ENCODE peak calls at places on chromosomes 3 and 15, in six cellular contexts. P, L, V, R, G and Z are unnamed samples.

GRCh38 chr15:78131295-78132021 is at the start of gene CIB2:
- DNase-seq in V (peak), L (peak), G (peak), P (peak), R (peak), Z (peak)

GRCh38 chr3:50815844-50816243 is 141.1 kb downstream of the DOCK3 start:
- DNase-seq in V (no peak), L (peak), G (no peak), R (no peak), P (no peak), Z (no peak)

GRCh38 chr3:141104151-141104741 is 53.1 kb downstream of the SPSB4 start:
- DNase-seq in R (no peak), G (no peak), V (no peak), L (no peak), P (no peak), Z (peak)

GRCh38 chr15:57227899-57228298 is 148.4 kb upstream of the CGNL1 start:
- DNase-seq in P (no peak), V (no peak), L (no peak), R (no peak), G (no peak), Z (peak)

GRCh38 chr3:179853176-179853575 is 183.6 kb downstream of the PEX5L start:
- DNase-seq in R (no peak), P (no peak), L (no peak), G (no peak), V (no peak), Z (no peak)

GRCh38 chr3:154851644-154852043 is 228.5 kb upstream of the MME start:
- DNase-seq in P (no peak), L (no peak), V (no peak), R (no peak), G (no peak), Z (no peak)

GRCh38 chr3:134460965-134461364 is 24.8 kb downstream of the ANAPC13 start:
- DNase-seq in R (no peak), L (peak), G (no peak), P (no peak), V (no peak), Z (no peak)

GRCh38 chr3:184601576-184602405 is 40.2 kb downstream of the EPHB3 start:
- DNase-seq in R (no peak), G (no peak), V (no peak), L (no peak), P (no peak), Z (peak)

GRCh38 chr3:2652416-2652815 is 457.8 kb downstream of the IL5RA start:
- DNase-seq in V (no peak), P (no peak), R (no peak), L (no peak), G (no peak), Z (no peak)

GRCh38 chr15:67501836-67502461 is 19.0 kb upstream of the C15orf61 start:
- DNase-seq in L (no peak), P (no peak), R (no peak), V (no peak), G (no peak), Z (peak)

GRCh38 chr3:37864904-37865303 is 3.2 kb downstream of the CTDSPL start:
- DNase-seq in G (no peak), V (no peak), P (no peak), L (no peak), R (no peak), Z (peak)

GRCh38 chr3:151290673-151291072 is 12.3 kb upstream of the P2RY14 start:
- DNase-seq in G (no peak), R (no peak), P (no peak), V (no peak), L (peak), Z (peak)

GRCh38 chr15:35810007-35810406 is 264.0 kb upstream of the DPH6 start:
- DNase-seq in L (no peak), R (no peak), G (no peak), P (no peak), V (no peak), Z (no peak)

GRCh38 chr3:128794067-128794768 is 68.2 kb downstream of the RAB7A start:
- DNase-seq in V (no peak), L (peak), G (no peak), R (no peak), P (no peak), Z (peak)

GRCh38 chr3:126715432-126715831 is 11.4 kb downstream of the CHCHD6 start:
- DNase-seq in R (no peak), V (no peak), P (no peak), L (no peak), G (no peak), Z (no peak)

GRCh38 chr15:58065445-58066041 is at the start of gene ALDH1A2:
- DNase-seq in G (no peak), R (peak), L (no peak), P (no peak), V (no peak), Z (peak)

GRCh38 chr3:32758375-32758753 is 59.4 kb upstream of the TRIM71 start:
- DNase-seq in V (no peak), R (no peak), G (no peak), P (no peak), L (no peak), Z (no peak)

GRCh38 chr15:27250223-27250622 is 279.2 kb downstream of the GABRG3 start:
- DNase-seq in L (no peak), R (no peak), G (no peak), V (no peak), P (no peak), Z (peak)

GRCh38 chr3:160973067-160973466 is 132.1 kb downstream of the B3GALNT1 start:
- DNase-seq in R (no peak), G (no peak), L (no peak), P (no peak), V (no peak), Z (no peak)